ENCODE peak calls at places on chromosomes 12 and 14, in six cellular contexts. G, A, R, P, Q and U are unnamed samples.

GRCh38 chr12:41663487-41664258 is 475.6 kb downstream of the PDZRN4 start:
- DNase-seq in G (no peak), A (no peak), R (no peak), P (peak), Q (no peak), U (no peak)

GRCh38 chr12:121026274-121027045 is 10.2 kb upstream of the C12orf43 start:
- DNase-seq in G (no peak), A (peak), R (peak), P (peak), Q (no peak), U (no peak)

GRCh38 chr12:67714648-67715047 is 66.1 kb downstream of the DYRK2 start:
- DNase-seq in G (no peak), A (no peak), R (peak), P (no peak), Q (no peak), U (no peak)

GRCh38 chr14:61864329-61864898 is 102.2 kb downstream of the SNAPC1 start:
- DNase-seq in G (no peak), A (no peak), R (no peak), P (no peak), Q (no peak), U (no peak)

GRCh38 chr14:33704486-33704885 is 246.4 kb downstream of the EGLN3 start:
- DNase-seq in G (no peak), A (no peak), R (no peak), P (no peak), Q (no peak), U (no peak)

GRCh38 chr14:95515080-95515489 is 1.4 kb downstream of the SYNE3 start:
- DNase-seq in G (peak), A (no peak), R (no peak), P (peak), Q (no peak), U (no peak)

GRCh38 chr14:64934338-64934939 is 8.1 kb downstream of the GPX2 start:
- DNase-seq in G (no peak), A (no peak), R (no peak), P (no peak), Q (no peak), U (no peak)

GRCh38 chr14:89165189-89165809 is 251.7 kb downstream of the FOXN3 start:
- DNase-seq in G (no peak), A (no peak), R (peak), P (no peak), Q (peak), U (no peak)

GRCh38 chr14:70514168-70515069 is 20.4 kb downstream of the ADAM20 start:
- DNase-seq in G (no peak), A (no peak), R (no peak), P (no peak), Q (no peak), U (no peak)

GRCh38 chr12:130713581-130713991 is 2.5 kb downstream of the RIMBP2 start:
- DNase-seq in G (no peak), A (no peak), R (no peak), P (no peak), Q (no peak), U (no peak)

GRCh38 chr12:65825573-65826512 is 1.6 kb downstream of the HMGA2 start:
- DNase-seq in G (peak), A (peak), R (peak), P (peak), Q (peak), U (no peak)

GRCh38 chr14:104151546-104152245 is 13.3 kb downstream of the KIF26A start:
- DNase-seq in G (no peak), A (no peak), R (no peak), P (no peak), Q (no peak), U (no peak)

GRCh38 chr14:67167420-67168109 is 21.7 kb upstream of the GARIN2 start:
- DNase-seq in G (no peak), A (no peak), R (no peak), P (no peak), Q (no peak), U (no peak)

DNA sequence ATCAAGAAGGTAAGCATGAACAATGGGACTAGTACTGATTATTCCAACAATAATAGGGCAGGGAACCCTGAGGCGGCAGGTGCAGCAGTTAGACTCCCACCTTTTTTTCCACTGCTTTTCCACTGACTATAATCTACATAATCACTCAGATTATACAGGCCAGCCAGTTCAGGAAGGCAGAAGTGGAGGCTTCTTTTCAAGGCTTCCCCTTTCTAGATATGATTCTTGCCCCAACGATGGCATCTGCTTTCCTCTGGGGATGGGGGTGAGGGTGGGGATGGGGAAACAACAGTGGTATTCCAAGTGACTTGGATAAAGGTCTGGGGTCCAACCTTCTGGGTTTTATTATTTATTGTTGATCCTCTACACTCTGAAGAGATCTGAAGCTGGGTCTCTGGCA is 331 bp downstream of the NCKAP1L start:
- DNase-seq in G (no peak), A (no peak), R (no peak), P (no peak), Q (no peak), U (no peak)
- H3K4me3 ChIP-seq in G (no peak), A (peak), R (peak), P (no peak), Q (peak), U (no peak)

GRCh38 chr12:139585-139984 is 73.0 kb downstream of the IQSEC3 start:
- DNase-seq in G (no peak), A (no peak), R (no peak), P (peak), Q (no peak), U (no peak)
- H3K4me3 ChIP-seq in G (no peak), A (peak), R (no peak), P (no peak), Q (peak), U (no peak)

GRCh38 chr12:89208661-89209096 is 143.6 kb downstream of the DUSP6 start:
- DNase-seq in G (no peak), A (no peak), R (no peak), P (no peak), Q (no peak), U (peak)
- H3K4me3 ChIP-seq in G (no peak), A (no peak), R (no peak), P (no peak), Q (no peak), U (no peak)

GRCh38 chr12:8145754-8146415 is 10.9 kb upstream of the ZNF705A start:
- DNase-seq in G (peak), A (peak), R (no peak), P (peak), Q (peak), U (peak)

DNA sequence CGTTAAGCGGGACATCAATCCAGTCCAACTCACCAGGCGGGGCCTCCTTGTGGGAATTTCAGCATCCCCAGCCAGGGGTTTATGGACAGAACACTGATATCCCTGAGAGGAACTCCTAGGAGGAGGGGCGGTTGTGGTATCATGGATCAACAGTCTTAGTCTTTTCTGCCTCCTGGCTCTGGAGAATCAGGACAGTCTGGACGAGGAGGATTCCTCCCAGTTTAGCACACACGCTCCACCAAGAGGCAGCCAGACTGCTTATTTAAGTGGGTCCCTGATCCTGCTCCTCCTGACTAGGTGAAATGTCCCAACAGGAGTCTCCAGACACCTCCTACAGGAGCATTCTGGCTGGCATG is 10.4 kb upstream of the ZNF705A start:
- DNase-seq in G (no peak), A (no peak), R (no peak), P (no peak), Q (no peak), U (no peak)
- H3K4me3 ChIP-seq in G (no peak), A (no peak), R (no peak), P (no peak), Q (no peak), U (peak)

GRCh38 chr12:94262228-94263010 is 114.0 kb downstream of the PLXNC1 start:
- DNase-seq in G (peak), A (peak), R (peak), P (peak), Q (peak), U (peak)

GRCh38 chr12:94263011-94263786 is 114.8 kb downstream of the PLXNC1 start:
- DNase-seq in G (no peak), A (no peak), R (no peak), P (no peak), Q (no peak), U (no peak)

GRCh38 chr12:94261119-94261518 is 112.7 kb downstream of the PLXNC1 start:
- DNase-seq in G (no peak), A (no peak), R (no peak), P (no peak), Q (no peak), U (no peak)

GRCh38 chr12:94260717-94261116 is 112.3 kb downstream of the PLXNC1 start:
- DNase-seq in G (no peak), A (no peak), R (no peak), P (no peak), Q (no peak), U (no peak)

DNA sequence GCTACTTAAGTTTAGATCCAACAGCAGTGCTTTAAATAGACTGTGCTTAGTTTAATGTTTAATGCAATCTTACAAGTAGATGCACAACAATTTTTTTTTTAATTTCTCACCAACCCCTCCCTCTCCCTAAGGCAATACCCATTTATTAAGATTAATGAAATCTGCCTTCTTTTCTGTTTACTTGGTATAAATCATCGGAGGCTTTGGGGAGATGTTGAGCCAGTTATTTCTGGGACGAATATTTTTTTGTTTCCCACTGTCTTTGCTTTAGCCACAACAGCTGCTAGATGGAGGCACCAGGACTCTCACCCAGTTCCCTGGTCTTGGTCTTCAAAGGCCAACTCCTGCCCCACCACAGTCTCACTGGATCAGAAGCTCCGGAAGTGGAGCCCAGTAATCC is 113.4 kb downstream of the PLXNC1 start:
- DNase-seq in G (no peak), A (no peak), R (no peak), P (no peak), Q (no peak), U (no peak)
- H3K4me3 ChIP-seq in G (no peak), A (peak), R (peak), P (no peak), Q (peak), U (peak)

DNA sequence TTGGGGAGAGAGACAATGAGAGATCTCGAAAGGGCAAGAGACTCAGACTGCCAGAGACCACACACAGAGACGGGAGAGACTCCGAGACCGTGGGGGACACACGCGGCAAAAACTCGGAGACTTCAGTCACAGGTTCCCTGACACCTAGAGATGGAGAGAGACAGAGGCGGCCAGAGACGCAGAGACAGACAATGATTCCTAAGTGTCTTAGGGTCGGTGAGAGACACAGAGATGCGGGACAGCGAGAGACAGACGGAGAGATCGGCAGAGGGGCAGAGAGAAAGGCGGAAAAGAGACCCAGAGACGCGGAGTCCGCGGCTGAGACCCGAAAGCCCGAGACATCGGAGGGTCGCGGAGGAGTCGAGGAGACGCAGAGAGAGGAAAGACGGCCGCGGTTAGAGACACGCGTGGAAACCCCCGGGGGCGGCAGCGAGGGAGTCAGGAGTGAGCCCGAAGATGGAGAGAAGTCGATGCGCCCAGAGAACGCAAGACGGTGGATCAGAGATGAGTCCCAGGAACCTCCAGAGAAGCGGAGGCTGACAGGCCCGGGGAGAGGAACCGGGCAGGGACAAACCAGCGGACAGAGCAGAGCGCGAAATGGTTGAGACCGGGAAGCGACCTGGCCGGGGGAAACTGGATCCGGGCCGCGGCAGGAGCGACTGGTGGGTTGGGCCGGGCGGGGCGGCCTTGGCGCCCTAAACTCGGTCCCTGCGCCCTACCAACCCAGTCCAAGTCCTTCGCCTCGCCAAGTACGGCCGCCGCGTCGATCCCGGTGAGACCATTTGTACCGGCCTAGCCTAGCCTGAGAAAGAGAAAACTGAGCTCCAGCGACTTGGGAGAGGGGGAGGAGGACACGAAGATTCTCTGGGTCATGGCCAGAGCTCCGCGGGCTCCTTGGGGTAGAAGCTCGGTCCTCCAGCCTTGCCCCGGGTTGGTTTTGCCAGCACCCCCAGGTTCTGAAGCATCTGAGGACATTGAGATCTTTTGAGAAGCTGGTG is 7.6 kb downstream of the LHX5 start:
- DNase-seq in G (no peak), A (no peak), R (no peak), P (no peak), Q (no peak), U (no peak)
- H3K4me3 ChIP-seq in G (no peak), A (no peak), R (no peak), P (no peak), Q (peak), U (no peak)

DNA sequence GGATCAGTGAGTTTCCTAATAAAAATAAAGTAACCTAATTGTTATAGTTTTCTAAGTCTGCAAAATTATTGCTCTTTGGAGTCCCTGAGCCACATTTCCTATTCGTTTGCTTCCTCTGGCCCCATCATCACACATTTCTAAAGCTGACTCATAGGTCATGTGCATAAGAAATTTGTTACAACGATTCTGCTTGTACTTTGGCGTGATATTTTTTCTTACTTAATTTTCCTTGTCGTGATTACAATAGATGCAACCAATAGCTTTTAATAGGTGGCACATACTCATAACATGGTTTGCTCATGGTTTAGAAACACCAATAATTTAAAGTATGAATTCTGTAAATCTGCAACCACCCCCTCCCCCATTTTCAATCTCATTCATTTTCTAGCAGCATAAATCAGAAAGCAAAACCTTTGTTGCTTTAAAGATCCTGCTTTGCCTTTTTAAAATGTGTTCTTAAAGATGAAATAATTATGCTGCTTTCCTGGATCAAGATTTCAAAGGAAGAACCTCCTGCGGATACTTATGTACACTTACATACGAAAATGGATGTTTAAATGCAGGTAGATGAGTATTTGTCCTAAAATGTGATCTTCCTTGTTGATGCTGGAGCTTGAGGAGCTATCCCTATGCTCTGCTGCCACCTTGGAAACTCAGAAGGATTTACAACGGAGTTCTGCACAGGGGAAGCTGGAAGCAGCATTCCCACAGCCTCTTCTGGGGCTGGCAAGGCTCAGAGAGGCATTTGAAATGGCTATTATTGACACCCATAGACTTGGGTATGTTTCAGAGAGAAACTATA is 1.7 kb upstream of the FLRT2 start:
- DNase-seq in G (no peak), A (no peak), R (no peak), P (peak), Q (no peak), U (peak)
- H3K4me3 ChIP-seq in G (no peak), A (peak), R (no peak), P (peak), Q (peak), U (peak)

GRCh38 chr12:105449406-105449805 is 118.9 kb downstream of the C12orf75 start:
- DNase-seq in G (no peak), A (no peak), R (no peak), P (no peak), Q (no peak), U (no peak)

GRCh38 chr12:105445261-105446015 is 114.9 kb downstream of the C12orf75 start:
- DNase-seq in G (no peak), A (no peak), R (peak), P (peak), Q (no peak), U (no peak)

GRCh38 chr12:105444809-105445102 is 114.3 kb downstream of the C12orf75 start:
- DNase-seq in G (no peak), A (no peak), R (no peak), P (no peak), Q (no peak), U (no peak)

GRCh38 chr12:105440037-105440664 is 109.7 kb downstream of the C12orf75 start:
- DNase-seq in G (no peak), A (no peak), R (no peak), P (no peak), Q (no peak), U (no peak)

DNA sequence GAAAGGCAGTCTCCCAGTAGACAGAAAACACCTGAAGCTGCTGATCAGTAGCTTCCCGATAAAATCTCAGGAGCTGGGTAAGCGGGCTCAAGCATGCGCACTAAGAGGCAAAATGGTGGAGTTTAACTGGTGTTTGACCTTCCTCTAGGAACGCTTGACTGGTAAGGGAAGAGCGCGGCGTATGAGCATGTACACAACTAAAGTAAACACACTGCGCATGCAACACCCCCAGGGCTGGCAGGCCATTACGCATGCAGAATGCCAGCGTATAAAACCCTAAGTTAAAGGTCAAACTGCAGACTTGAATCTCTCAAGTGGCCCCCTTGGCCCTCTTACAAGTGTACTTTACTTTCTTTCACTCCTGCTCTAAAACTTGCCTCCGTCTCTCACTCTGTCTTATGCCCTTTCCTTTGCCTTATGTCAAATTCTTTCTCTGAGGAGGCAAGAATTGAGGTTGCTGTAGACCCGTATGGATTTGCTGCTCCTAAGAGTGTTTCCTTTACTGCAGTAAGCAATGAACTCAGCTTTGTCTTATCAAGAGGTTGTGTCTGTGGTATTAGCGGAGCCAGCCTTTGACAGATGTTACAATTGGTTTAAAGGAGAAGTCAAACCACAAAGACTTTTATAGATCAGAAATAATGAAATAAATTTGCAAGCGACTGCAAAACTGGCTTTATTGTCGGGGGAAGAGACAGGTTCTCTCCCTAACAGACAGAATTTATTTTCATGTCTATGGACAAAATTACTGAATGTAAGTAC is 113.7 kb downstream of the C12orf75 start:
- DNase-seq in G (no peak), A (no peak), R (no peak), P (no peak), Q (no peak), U (no peak)
- H3K4me3 ChIP-seq in G (no peak), A (no peak), R (no peak), P (no peak), Q (no peak), U (no peak)

GRCh38 chr12:51393676-51394545 is 2.7 kb upstream of the GALNT6 start:
- DNase-seq in G (no peak), A (no peak), R (peak), P (no peak), Q (peak), U (peak)
- H3K4me3 ChIP-seq in G (no peak), A (no peak), R (peak), P (no peak), Q (no peak), U (no peak)

GRCh38 chr12:12786716-12787601 is 1.5 kb downstream of the APOLD1 start:
- DNase-seq in G (peak), A (peak), R (peak), P (peak), Q (peak), U (peak)
- H3K4me3 ChIP-seq in G (peak), A (peak), R (peak), P (peak), Q (peak), U (peak)